ENCODE peak calls at places on chromosomes 5 and 9, in five cellular contexts. T is tibial nerve, K is erythroblast, G is heart left ventricle, P is sigmoid colon. H is an unnamed sample.

GRCh38 chr9:81070689-81071088 is 618.7 kb downstream of the TLE1 start:
- DNase-seq in K (no peak), T (no peak), P (no peak), G (no peak), H (no peak)

GRCh38 chr5:35644543-35644942 is 26.9 kb downstream of the SPEF2 start:
- DNase-seq in P (no peak), K (no peak), G (no peak), T (no peak), H (no peak)

GRCh38 chr9:93127395-93127911 is 6.6 kb downstream of the NINJ1 start:
- DNase-seq in T (no peak), K (no peak), G (no peak), P (peak; percentile 72), H (no peak)

GRCh38 chr9:77291714-77292113 is 114.4 kb downstream of the VPS13A start:
- DNase-seq in K (peak; percentile 36), P (no peak), T (no peak), G (no peak), H (no peak)

GRCh38 chr9:113446323-113446740 is 17.2 kb upstream of the RGS3 start:
- DNase-seq in G (no peak), K (peak; percentile 43), T (no peak), P (no peak), H (no peak)

GRCh38 chr5:144032375-144032774 is 138.1 kb downstream of the YIPF5 start:
- DNase-seq in P (no peak), G (peak; percentile 63), T (no peak), K (no peak), H (no peak)

GRCh38 chr5:103866169-103866568 is 303.6 kb upstream of the NUDT12 start:
- DNase-seq in G (no peak), T (no peak), K (no peak), P (no peak), H (no peak)

GRCh38 chr9:36415822-36416515 is 15.9 kb upstream of the RNF38 start:
- DNase-seq in G (no peak), T (no peak), P (no peak), K (no peak), H (no peak)

GRCh38 chr5:102152906-102153787 is 142.9 kb downstream of the SLCO4C1 start:
- DNase-seq in P (no peak), K (peak; percentile 1), G (no peak), T (no peak), H (no peak)

GRCh38 chr9:12764150-12764549 is 10.7 kb upstream of the LURAP1L start:
- DNase-seq in P (no peak), K (no peak), G (no peak), T (no peak), H (no peak)

GRCh38 chr9:31916591-31917223 is 467.7 kb upstream of the ACO1 start:
- DNase-seq in T (no peak), G (no peak), K (no peak), P (no peak), H (no peak)

GRCh38 chr5:14959443-14960119 is 88.0 kb upstream of the ANKH start:
- DNase-seq in K (no peak), G (no peak), T (no peak), P (no peak), H (no peak)

GRCh38 chr9:126471084-126471611 is 142.6 kb upstream of the LMX1B start:
- DNase-seq in P (no peak), K (no peak), T (peak; percentile 80), G (peak; percentile 73), H (peak; percentile 93)

GRCh38 chr5:150301170-150301505 is 1.6 kb downstream of the ARSI start:
- DNase-seq in T (no peak), P (no peak), K (no peak), G (no peak), H (no peak)

GRCh38 chr5:110354341-110354740 is 372.1 kb downstream of the TMEM232 start:
- DNase-seq in K (no peak), G (no peak), P (no peak), T (no peak), H (no peak)

GRCh38 chr9:132125944-132126720 is 35.7 kb upstream of the NTNG2 start:
- DNase-seq in G (no peak), P (no peak), K (no peak), T (no peak), H (no peak)

GRCh38 chr5:107805819-107806218 is 135.1 kb upstream of the EFNA5 start:
- DNase-seq in P (no peak), G (no peak), K (no peak), T (no peak), H (no peak)

GRCh38 chr9:90898229-90898628 is 96.6 kb downstream of the SYK start:
- DNase-seq in T (no peak), K (no peak), G (no peak), P (no peak), H (no peak)

GRCh38 chr9:16787724-16788123 is 82.7 kb downstream of the BNC2 start:
- DNase-seq in P (no peak), G (no peak), T (no peak), K (no peak), H (no peak)

GRCh38 chr5:103371046-103371603 is 112.6 kb downstream of the MACIR start:
- DNase-seq in P (no peak), K (no peak), T (no peak), G (no peak), H (no peak)

GRCh38 chr5:95823738-95824609 is 1.4 kb upstream of the GLRX start:
- DNase-seq in K (peak; percentile 59), T (peak; percentile 64), G (peak; percentile 72), P (peak; percentile 92), H (no peak)

GRCh38 chr9:5857928-5858327 is 25.0 kb upstream of the ERMP1 start:
- DNase-seq in P (no peak), G (no peak), K (no peak), T (no peak), H (no peak)

GRCh38 chr5:146034127-146034526 is 71.2 kb downstream of the PLAC8L1 start:
- DNase-seq in K (peak; percentile 4), P (no peak), T (no peak), G (no peak), H (no peak)

GRCh38 chr5:112968411-112969106 is 8.0 kb upstream of the DCP2 start:
- DNase-seq in T (no peak), P (no peak), G (no peak), K (no peak), H (no peak)

GRCh38 chr5:168681556-168682183 is 102.5 kb upstream of the PANK3 start:
- DNase-seq in K (no peak), P (no peak), T (peak; percentile 17), G (peak; percentile 68), H (no peak)

GRCh38 chr5:135016926-135017325 is 17.1 kb downstream of the PITX1 start:
- DNase-seq in K (no peak), P (peak; percentile 54), G (no peak), T (no peak), H (no peak)

GRCh38 chr5:57176350-57176857 is 2.5 kb downstream of the GPBP1 start:
- DNase-seq in K (peak; percentile 55), T (no peak), P (no peak), G (no peak), H (no peak)

GRCh38 chr9:114038724-114039313 is 39.3 kb downstream of the AMBP start:
- DNase-seq in T (no peak), G (no peak), K (no peak), P (no peak), H (peak; percentile 53)

DNA sequence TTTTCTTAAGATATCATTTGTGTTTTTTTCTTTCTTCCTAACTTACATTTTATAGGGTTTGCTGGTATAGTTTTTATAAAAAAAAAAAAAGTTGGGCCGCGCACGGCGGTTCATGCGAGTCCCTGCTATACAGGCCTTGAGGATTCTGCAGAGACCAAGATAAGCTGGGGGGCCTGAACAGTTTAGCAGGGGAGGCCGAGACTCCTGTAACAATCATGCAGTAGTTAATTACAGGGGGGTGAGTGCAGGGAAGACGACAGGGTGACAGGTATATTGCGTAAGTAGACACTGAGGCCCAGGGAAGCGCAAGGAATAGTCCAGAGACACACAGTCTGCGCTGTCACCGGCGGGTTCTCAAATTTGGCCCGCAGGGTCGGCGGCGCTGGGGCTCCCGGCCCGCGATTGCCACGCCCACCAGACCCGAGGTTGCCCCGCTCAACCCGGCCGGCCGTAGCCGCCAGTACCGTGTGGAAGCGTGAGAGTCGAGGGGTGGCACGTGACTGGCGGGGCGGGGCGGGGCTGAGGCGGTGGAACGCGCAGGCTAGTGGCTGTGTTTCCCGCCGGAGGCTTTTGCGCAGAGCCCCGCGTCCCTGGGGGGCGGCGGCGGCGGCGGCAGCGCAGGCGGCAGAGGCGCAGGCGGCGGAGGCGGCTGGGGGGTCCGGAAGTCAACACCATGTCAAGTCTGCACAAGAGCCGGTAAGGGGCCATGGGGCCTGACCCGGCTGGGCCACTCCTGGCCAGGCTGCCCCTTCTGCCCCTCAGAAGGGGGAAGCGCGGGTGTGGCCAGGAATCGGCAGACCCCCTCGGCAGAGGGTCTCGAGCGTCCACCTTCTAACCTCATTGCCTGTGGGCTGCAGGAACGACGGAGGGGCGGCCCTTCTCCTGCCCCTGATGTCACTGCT is at the start of gene TBC1D13:
- DNase-seq in T (peak; percentile 84), G (peak; percentile 93), P (peak; percentile 95), K (peak; percentile 93), H (peak; percentile 98)
- TF ChIP-seq POLR2A in T (peak; percentile 38), G (no peak), P (peak; percentile 31), K (peak; percentile 61), H (no peak)

DNA sequence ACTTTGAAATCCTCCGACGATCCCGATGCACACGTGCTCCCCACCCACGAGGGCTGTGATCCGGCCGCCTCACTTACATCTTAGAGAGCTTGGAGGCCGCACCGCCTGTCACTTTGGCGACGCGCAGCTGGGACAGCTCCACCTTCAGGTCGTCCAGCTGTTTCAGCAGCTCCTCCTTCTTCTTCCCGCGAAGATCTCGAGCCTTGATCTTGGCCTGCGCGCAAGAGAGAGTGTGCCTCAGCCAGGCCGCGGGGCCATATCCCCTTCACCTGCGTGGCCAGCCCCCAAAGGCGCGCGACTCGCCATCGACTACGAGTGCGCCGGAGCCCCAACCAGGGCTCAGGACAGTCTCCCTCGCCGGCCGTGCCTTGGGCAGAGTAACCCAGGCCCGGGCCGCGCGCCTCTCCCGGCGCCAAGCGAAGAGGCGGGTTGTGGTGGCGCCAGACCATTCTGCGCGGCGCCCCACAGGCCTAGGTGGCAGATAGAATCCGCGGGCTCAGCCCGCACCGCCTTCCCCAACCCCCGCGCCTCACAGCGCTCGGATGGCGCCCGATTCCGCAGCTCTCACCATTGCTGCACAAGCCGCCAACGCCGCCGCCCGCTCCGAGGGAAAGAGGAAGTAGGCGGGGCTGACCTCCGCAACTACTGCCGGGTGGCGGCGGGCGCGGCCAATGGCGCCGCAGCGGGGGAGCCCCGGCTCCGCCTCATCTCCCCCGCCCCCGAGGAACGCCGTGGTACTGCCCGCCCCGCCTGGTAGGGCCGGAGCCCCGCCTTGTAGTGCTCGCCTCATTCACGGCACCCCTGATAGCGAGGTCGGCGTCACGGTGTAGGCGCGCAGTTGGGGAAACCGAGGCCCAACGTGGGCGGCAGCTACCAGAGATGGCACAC is at the start of the genes ARPC5L and RPL35:
- DNase-seq in T (peak; percentile 92), G (peak; percentile 96), K (peak; percentile 97), P (peak; percentile 97), H (peak; percentile 98)
- TF ChIP-seq POLR2A in T (peak; percentile 75), G (no peak), K (peak; percentile 91), P (peak; percentile 84), H (peak; percentile 79)

GRCh38 chr5:157555031-157555640 is 20.4 kb downstream of the ADAM19 start:
- DNase-seq in P (no peak), T (no peak), K (no peak), G (no peak), H (no peak)
- TF ChIP-seq POLR2A in P (no peak), T (no peak), K (no peak), G (no peak), H (no peak)

DNA sequence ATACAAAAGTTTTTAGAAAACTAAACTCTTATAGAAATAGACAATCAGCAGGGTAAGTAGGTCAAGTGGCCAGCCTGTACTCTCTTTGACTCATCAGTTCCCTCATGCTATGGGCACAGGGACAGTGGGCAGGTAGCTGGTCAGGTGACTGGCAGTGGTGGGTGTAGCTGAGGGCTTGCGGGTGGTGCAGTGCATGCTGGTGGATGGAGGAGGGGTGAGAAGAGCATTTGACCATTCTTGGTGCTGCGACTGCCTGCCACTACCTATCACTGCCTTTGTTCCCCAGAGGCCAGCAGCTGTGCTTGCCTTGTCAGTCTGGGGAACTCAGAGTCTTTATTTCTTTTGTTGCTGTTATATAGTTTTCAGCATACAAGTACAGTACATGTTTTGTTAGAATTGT is 12.8 kb downstream of the RCL1 start:
- DNase-seq in T (no peak), P (no peak), K (no peak), G (no peak), H (no peak)
- TF ChIP-seq POLR2A in T (no peak), P (no peak), K (no peak), G (no peak), H (no peak)

H was measured in esophagus muscularis mucosa.